ENCODE peak calls at places on chromosome 21, in five cellular contexts. P is IMR-90; U is left ventricle myocardium inferior; O is tibial artery; Z is CD4-positive, alpha-beta T cell. E is an unnamed sample.

GRCh38 chr21:17609681-17610080 is 3.0 kb downstream of the BTG3 start:
- DNase-seq in U (no peak), Z (no peak), P (no peak), O (no peak), E (no peak)

GRCh38 chr21:25977068-25977611 is 193.4 kb downstream of the APP start:
- DNase-seq in Z (no peak), U (no peak), O (no peak), P (no peak), E (no peak)

GRCh38 chr21:37670883-37671282 is 245.4 kb downstream of the KCNJ6 start:
- DNase-seq in P (peak; percentile 8), Z (no peak), U (no peak), O (no peak), E (no peak)

GRCh38 chr21:46634966-46635323 is 529 bp upstream of the PRMT2 start:
- DNase-seq in O (peak; percentile 67), Z (no peak), P (peak; percentile 87), U (no peak), E (no peak)

GRCh38 chr21:15966216-15966615 is 236.4 kb downstream of the USP25 start:
- DNase-seq in U (no peak), O (no peak), P (no peak), Z (no peak), E (no peak)

GRCh38 chr21:23936224-23936623 is 1671.1 kb downstream of the MRPL39 start:
- DNase-seq in U (no peak), O (no peak), Z (no peak), P (peak; percentile 48), E (no peak)

GRCh38 chr21:15324542-15324941 is 259.7 kb upstream of the NRIP1 start:
- DNase-seq in P (no peak), O (no peak), Z (no peak), U (no peak), E (no peak)

GRCh38 chr21:31670065-31670464 is 10.6 kb downstream of the SOD1 start:
- DNase-seq in Z (no peak), O (no peak), U (no peak), P (no peak), E (no peak)

GRCh38 chr21:46667735-46668380 is 32.4 kb downstream of the PRMT2 start:
- DNase-seq in O (no peak), Z (no peak), P (peak; percentile 17), U (no peak), E (no peak)

GRCh38 chr21:40404319-40404906 is 442.5 kb downstream of the DSCAM start:
- DNase-seq in O (no peak), U (no peak), Z (no peak), P (no peak), E (no peak)

GRCh38 chr21:30880914-30881313 is 466 bp downstream of the KRTAP11-1 start:
- DNase-seq in U (no peak), Z (no peak), O (no peak), P (no peak), E (no peak)

GRCh38 chr21:31289702-31290101 is 54.4 kb downstream of the TIAM1 start:
- DNase-seq in U (no peak), O (no peak), P (no peak), Z (no peak), E (no peak)

GRCh38 chr21:18164933-18165332 is 79.7 kb upstream of the CHODL start:
- DNase-seq in O (no peak), Z (no peak), U (no peak), P (no peak), E (no peak)

GRCh38 chr21:45996311-45997204 is 15.0 kb downstream of the COL6A1 start:
- DNase-seq in O (peak; percentile 18), P (no peak), U (peak; percentile 11), Z (no peak), E (no peak)

GRCh38 chr21:31142600-31142999 is 104.3 kb upstream of the KRTAP19-8 start:
- DNase-seq in O (no peak), Z (peak; percentile 23), P (no peak), U (no peak), E (no peak)

GRCh38 chr21:21018841-21019240 is 20.6 kb downstream of the NCAM2 start:
- DNase-seq in O (no peak), P (no peak), U (no peak), Z (no peak), E (peak; percentile 23)

GRCh38 chr21:17785403-17785788 is 33.8 kb downstream of the C21orf91 start:
- DNase-seq in U (no peak), P (no peak), O (no peak), Z (no peak), E (no peak)

GRCh38 chr21:21682172-21682571 is 684.0 kb downstream of the NCAM2 start:
- DNase-seq in P (peak; percentile 47), U (no peak), O (no peak), Z (no peak), E (no peak)

GRCh38 chr21:28454978-28455600 is 537.6 kb downstream of the LTN1 start:
- DNase-seq in U (no peak), Z (no peak), P (peak; percentile 44), O (no peak), E (no peak)

GRCh38 chr21:37551406-37552355 is 185.1 kb downstream of the DYRK1A start:
- DNase-seq in O (no peak), P (no peak), Z (no peak), U (no peak), E (no peak)

GRCh38 chr21:46060596-46061061 is 37.3 kb upstream of the COL6A2 start:
- DNase-seq in O (peak; percentile 92), U (peak; percentile 75), P (peak; percentile 100), Z (no peak), E (no peak)

GRCh38 chr21:46459356-46460112 is 843 bp downstream of the DIP2A start:
- DNase-seq in Z (peak; percentile 4), U (peak; percentile 47), P (peak; percentile 35), O (peak; percentile 41), E (no peak)

GRCh38 chr21:25908495-25908894 is 173.7 kb downstream of the GABPA start:
- DNase-seq in O (no peak), Z (no peak), U (no peak), P (no peak), E (no peak)

DNA sequence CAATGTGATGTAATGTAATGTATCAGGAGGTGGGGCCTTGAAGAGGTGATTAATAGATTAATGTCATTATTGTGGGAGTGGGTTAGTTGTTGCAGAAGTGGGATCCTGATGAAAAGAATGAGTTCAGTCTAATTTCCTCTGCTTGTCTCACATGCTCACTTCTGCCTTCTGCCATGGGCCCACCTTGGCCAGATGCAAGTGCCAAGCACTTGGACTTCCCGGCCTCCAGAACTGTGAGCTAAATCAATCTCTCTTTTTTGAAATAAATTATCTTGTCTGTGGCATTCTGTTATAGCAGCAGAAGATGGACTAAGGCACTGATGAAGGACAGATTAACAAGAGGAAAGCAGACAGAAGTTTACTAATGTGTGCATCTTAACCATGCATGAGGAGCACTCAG is 123.9 kb downstream of the ETS2 start:
- DNase-seq in U (no peak), O (no peak), Z (no peak), P (no peak), E (no peak)
- H3K27ac ChIP-seq in U (no peak overlapping the region), O (no peak overlapping the region), Z (no peak overlapping the region), P (no peak overlapping the region), E (no peak overlapping the region)

GRCh38 chr21:44939532-44940115 is at the start of gene SLX9:
- DNase-seq in O (peak; percentile 49), Z (peak; percentile 75), P (peak; percentile 73), U (peak; percentile 79), E (peak; percentile 62)
- H3K27ac ChIP-seq in O (peak within 1 kb of the TSS; percentile 66), Z (peak within 1 kb of the TSS; percentile 18), P (peak within 1 kb of the TSS; percentile 89), U (peak within 1 kb of the TSS; percentile 92), E (peak within 1 kb of the TSS; percentile 58)

GRCh38 chr21:36347962-36348328 is 27.9 kb downstream of the MORC3 start:
- DNase-seq in P (peak; percentile 58), U (no peak), Z (no peak), O (no peak), E (no peak)

GRCh38 chr21:36350282-36350910 is 30.4 kb downstream of the MORC3 start:
- DNase-seq in O (no peak), P (peak; percentile 81), Z (no peak), U (no peak), E (no peak)

GRCh38 chr21:36349315-36349714 is 29.3 kb downstream of the MORC3 start:
- DNase-seq in O (no peak), P (no peak), Z (no peak), U (no peak), E (no peak)

GRCh38 chr21:36344931-36345330 is 24.9 kb downstream of the MORC3 start:
- DNase-seq in P (no peak), U (no peak), Z (no peak), O (no peak), E (no peak)

DNA sequence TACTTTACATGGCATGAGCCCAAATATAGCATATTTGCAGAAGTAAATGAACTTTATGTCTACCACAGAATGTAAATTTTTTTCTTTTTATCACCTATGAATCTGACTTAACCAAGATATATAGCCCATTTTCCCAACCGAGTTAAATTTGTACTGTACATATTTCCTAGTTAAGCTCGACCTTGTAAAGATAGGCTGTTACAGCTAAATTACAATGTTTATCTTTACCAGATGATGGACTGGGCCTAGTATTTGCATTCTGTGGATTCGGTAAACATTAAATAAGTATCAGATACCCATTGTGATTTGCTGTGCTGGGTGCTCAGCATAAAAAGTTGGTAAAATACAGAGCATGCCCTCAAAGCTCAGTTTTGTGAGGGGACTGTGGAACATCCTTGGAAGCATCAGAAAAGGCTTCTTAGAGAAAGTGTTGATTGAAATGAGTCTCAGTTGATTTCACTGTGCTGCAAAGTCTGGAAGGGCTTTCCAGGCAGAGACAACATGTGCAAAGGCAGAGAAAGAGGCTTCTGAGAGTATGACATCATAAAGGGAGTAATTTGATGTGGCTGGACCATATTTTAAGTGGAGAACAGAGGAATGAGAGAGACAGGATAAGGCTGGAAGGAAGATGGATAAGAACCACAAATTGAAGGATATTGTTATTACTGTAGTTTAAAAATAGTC is 27.4 kb downstream of the MORC3 start:
- DNase-seq in Z (no peak), O (no peak), U (no peak), P (peak; percentile 55), E (no peak)
- H3K27ac ChIP-seq in Z (no peak overlapping the region), O (no peak overlapping the region), U (no peak overlapping the region), P (peak overlapping the region; percentile 52), E (no peak overlapping the region)

GRCh38 chr21:38760017-38760761 is 45.5 kb upstream of the ETS2 start:
- DNase-seq in P (peak; percentile 52), U (no peak), O (no peak), Z (no peak), E (no peak)

GRCh38 chr21:38761531-38761930 is 44.2 kb upstream of the ETS2 start:
- DNase-seq in U (no peak), O (no peak), P (no peak), Z (no peak), E (no peak)

GRCh38 chr21:38758815-38759214 is 46.9 kb upstream of the ETS2 start:
- DNase-seq in P (no peak), O (no peak), Z (no peak), U (no peak), E (no peak)

GRCh38 chr21:38760762-38761155 is 45.0 kb upstream of the ETS2 start:
- DNase-seq in P (no peak), Z (no peak), O (no peak), U (no peak), E (no peak)

DNA sequence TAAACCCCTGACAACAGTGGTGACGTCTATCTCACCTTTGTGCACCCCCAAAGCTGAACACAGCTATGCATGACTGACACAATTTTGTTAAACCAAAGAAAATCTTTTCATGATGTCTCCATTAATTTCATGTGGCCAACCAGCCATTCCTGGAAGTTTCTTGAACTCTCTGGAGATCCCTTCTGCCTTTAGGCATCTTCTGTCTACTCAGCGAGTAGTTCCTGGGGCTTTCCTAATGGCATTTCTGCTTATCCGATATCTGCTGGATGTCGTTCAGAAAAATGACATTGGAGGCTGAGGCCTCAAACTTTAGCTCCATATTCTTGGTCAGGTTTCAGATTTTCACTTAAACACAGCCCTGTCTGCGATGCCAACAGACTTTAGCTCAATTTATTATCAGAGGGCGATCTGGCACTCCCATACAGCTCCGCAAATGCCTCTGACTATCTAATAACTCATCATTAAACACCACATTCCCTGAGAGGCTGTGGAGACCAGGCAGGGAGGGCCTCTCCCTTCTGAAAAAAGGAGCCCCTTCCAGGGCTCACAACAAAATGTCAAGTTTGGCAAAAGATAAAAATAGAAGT is 46.4 kb upstream of the ETS2 start:
- DNase-seq in U (no peak), P (no peak), O (no peak), Z (no peak), E (no peak)
- H3K27ac ChIP-seq in U (no peak overlapping the region), P (peak overlapping the region; percentile 53), O (peak overlapping the region; percentile 77), Z (no peak overlapping the region), E (no peak overlapping the region)

E was measured in substantia nigra.